ENCODE peak calls at places on chromosomes 5 and 9, in six cellular contexts. G is stimulated activated CD4-positive, alpha-beta T cell treated with anti-CD3 and anti-CD28 coated beads, Interleukin-1b, Interleukin-23, amount 100 ng/mL, for 4 hours; F is aorta; A is AG04450; O is cerebellum; T is Right ventricle myocardium superior. V is an unnamed sample.

GRCh38 chr9:125997510-125997823 is 250.3 kb downstream of the PBX3 start:
- DNase-seq in F (no peak), T (no peak), O (no peak), G (no peak), A (no peak), V (no peak)

GRCh38 chr9:1042466-1042865 is 7.7 kb upstream of the DMRT2 start:
- DNase-seq in O (no peak), G (no peak), F (no peak), A (no peak), T (no peak), V (no peak)

GRCh38 chr5:55982957-55983381 is 11.8 kb downstream of the IL6ST start:
- DNase-seq in F (no peak), A (no peak), T (no peak), O (no peak), G (no peak), V (no peak)

GRCh38 chr9:97556721-97557605 is 55.5 kb downstream of the TMOD1 start:
- DNase-seq in G (no peak), T (peak), F (peak), A (no peak), O (no peak), V (no peak)

GRCh38 chr9:129383005-129383414 is 204.9 kb upstream of the IER5L start:
- DNase-seq in O (peak), F (peak), A (no peak), G (no peak), T (peak), V (no peak)

GRCh38 chr5:83503662-83504061 is 32.1 kb downstream of the VCAN start:
- DNase-seq in G (no peak), O (no peak), F (no peak), A (no peak), T (no peak), V (peak)

GRCh38 chr9:114231218-114232090 is 76.1 kb downstream of the COL27A1 start:
- DNase-seq in A (no peak), O (no peak), F (no peak), G (no peak), T (peak), V (no peak)

GRCh38 chr5:116365006-116365496 is 209.6 kb downstream of the SEMA6A start:
- DNase-seq in O (no peak), A (no peak), T (no peak), F (no peak), G (no peak), V (no peak)

GRCh38 chr5:145510324-145510723 is 324.8 kb downstream of the PRELID2 start:
- DNase-seq in F (no peak), T (no peak), A (peak), O (no peak), G (no peak), V (peak)

GRCh38 chr5:93378073-93378472 is 202.9 kb downstream of the NR2F1-AS1 start:
- DNase-seq in F (no peak), T (no peak), G (no peak), O (no peak), A (peak), V (peak)

GRCh38 chr9:20601292-20601691 is 21.0 kb downstream of the MLLT3 start:
- DNase-seq in A (no peak), O (no peak), T (no peak), F (no peak), G (no peak), V (no peak)

GRCh38 chr5:179974946-179975712 is 67.4 kb upstream of the TBC1D9B start:
- DNase-seq in F (peak), G (no peak), T (no peak), O (peak), A (no peak), V (no peak)

GRCh38 chr9:101628173-101628572 is 33.4 kb upstream of the PPP3R2 start:
- DNase-seq in A (no peak), F (no peak), T (no peak), G (no peak), O (no peak), V (peak)

GRCh38 chr5:57302164-57302563 is 128.3 kb downstream of the GPBP1 start:
- DNase-seq in G (no peak), T (no peak), O (no peak), A (no peak), F (no peak), V (no peak)

GRCh38 chr5:146527785-146528184 is 11.8 kb upstream of the GPR151 start:
- DNase-seq in O (no peak), A (no peak), G (no peak), F (no peak), T (no peak), V (no peak)

GRCh38 chr5:78162253-78162862 is 132.1 kb downstream of the AP3B1 start:
- DNase-seq in G (no peak), O (no peak), A (no peak), T (no peak), F (no peak), V (no peak)

GRCh38 chr5:59540366-59540765 is 353.2 kb downstream of the PDE4D start:
- DNase-seq in T (no peak), A (no peak), G (no peak), O (peak), F (no peak), V (no peak)

GRCh38 chr5:173745123-173745522 is 128.7 kb upstream of the BOD1 start:
- DNase-seq in G (no peak), T (no peak), F (no peak), A (no peak), O (no peak), V (no peak)

GRCh38 chr9:8106362-8106761 is 306.8 kb upstream of the DMAC1 start:
- DNase-seq in O (no peak), F (no peak), G (no peak), A (no peak), T (no peak), V (no peak)

GRCh38 chr5:170252109-170252508 is 19.3 kb downstream of the C5orf58 start:
- DNase-seq in A (no peak), O (no peak), G (no peak), F (no peak), T (no peak), V (no peak)

GRCh38 chr5:73007051-73007450 is 51.2 kb downstream of the FCHO2 start:
- DNase-seq in A (no peak), F (no peak), G (no peak), T (no peak), O (no peak), V (no peak)

GRCh38 chr5:43305948-43306563 is 7.2 kb downstream of the HMGCS1 start:
- DNase-seq in G (no peak), A (peak), O (peak), F (no peak), T (no peak), V (peak)

GRCh38 chr5:107500840-107501239 is 169.9 kb downstream of the EFNA5 start:
- DNase-seq in T (no peak), O (no peak), F (no peak), G (no peak), A (no peak), V (no peak)

GRCh38 chr5:104171958-104172357 is 609.4 kb upstream of the NUDT12 start:
- DNase-seq in A (no peak), O (no peak), T (no peak), G (no peak), F (no peak), V (no peak)

GRCh38 chr9:83448606-83449005 is 89.6 kb downstream of the FRMD3 start:
- DNase-seq in G (no peak), O (no peak), A (no peak), T (no peak), F (no peak), V (no peak)

GRCh38 chr9:131441441-131441840 is 47.6 kb downstream of the PRRC2B start:
- DNase-seq in O (no peak), G (no peak), F (no peak), T (no peak), A (no peak), V (no peak)

GRCh38 chr9:114273461-114273881 is 49.4 kb upstream of the ORM1 start:
- DNase-seq in O (no peak), T (no peak), G (no peak), A (no peak), F (peak), V (no peak)

GRCh38 chr9:38641985-38642864 is 21.8 kb upstream of the ANKRD18A start:
- DNase-seq in T (no peak), A (peak), G (no peak), O (peak), F (no peak), V (peak)

V was measured in stromal cell of bone marrow.